ENCODE peak calls at places on chromosomes 16 and 17, in six cellular contexts. Z, E, C, L, B and S are unnamed samples.

GRCh38 chr16:14585287-14585686 is 44.8 kb downstream of the PARN start:
- DNase-seq in Z (no peak), E (no peak), C (no peak), L (no peak), B (no peak), S (no peak)

GRCh38 chr17:67629963-67630320 is 87.8 kb upstream of the NOL11 start:
- DNase-seq in Z (no peak), E (no peak), C (no peak), L (no peak), B (no peak), S (no peak)

GRCh38 chr16:51376080-51376479 is 225.0 kb upstream of the SALL1 start:
- DNase-seq in Z (no peak), E (no peak), C (no peak), L (no peak), B (no peak), S (no peak)

GRCh38 chr17:15364615-15365014 is 23.2 kb upstream of the TEKT3 start:
- DNase-seq in Z (no peak), E (no peak), C (no peak), L (no peak), B (no peak), S (no peak)

GRCh38 chr16:84107921-84108320 is 8.8 kb downstream of the MBTPS1 start:
- DNase-seq in Z (no peak), E (no peak), C (no peak), L (no peak), B (no peak), S (no peak)

GRCh38 chr17:27446569-27447301 is 9.5 kb upstream of the KSR1 start:
- DNase-seq in Z (no peak), E (no peak), C (no peak), L (no peak), B (no peak), S (no peak)

GRCh38 chr17:80675451-80676095 is 130.9 kb downstream of the RPTOR start:
- DNase-seq in Z (no peak), E (no peak), C (no peak), L (no peak), B (no peak), S (no peak)

GRCh38 chr16:86396918-86397317 is 113.4 kb upstream of the FOXF1 start:
- DNase-seq in Z (no peak), E (no peak), C (no peak), L (no peak), B (peak), S (no peak)

DNA sequence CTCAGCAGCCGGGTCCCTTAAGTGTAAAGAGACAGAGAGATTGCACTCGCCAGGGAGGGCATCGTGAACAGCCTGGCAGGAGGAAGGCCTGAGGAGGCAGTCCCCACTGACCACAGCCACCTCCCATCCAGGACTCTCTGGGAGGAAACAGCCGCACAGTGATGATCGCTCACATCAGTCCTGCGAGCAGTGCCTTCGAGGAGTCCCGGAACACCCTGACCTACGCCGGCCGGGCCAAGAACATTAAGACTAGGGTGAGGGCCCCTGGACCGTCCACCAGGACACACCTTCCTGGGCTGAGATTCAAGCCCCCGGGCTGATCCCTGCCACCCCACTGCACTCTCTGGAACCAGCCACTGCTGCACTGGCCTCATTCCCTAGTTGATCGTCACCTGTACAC is 14.0 kb downstream of the BTBD17 start:
- DNase-seq in Z (no peak), E (no peak), C (no peak), L (no peak), B (no peak), S (no peak)
- TF ChIP-seq CTCF in Z (no peak), E (no peak), C (no peak), L (no peak), B (no peak), S (no peak)

GRCh38 chr16:69892378-69892777 is 58.8 kb upstream of the CLEC18A start:
- DNase-seq in Z (no peak), E (no peak), C (no peak), L (no peak), B (no peak), S (no peak)
- H3K27ac ChIP-seq in Z (no peak), E (no peak), C (no peak), L (no peak), B (no peak), S (no peak)

GRCh38 chr16:16162591-16162990 is 60.7 kb downstream of the ABCC6 start:
- DNase-seq in Z (no peak), E (no peak), C (no peak), L (no peak), B (no peak), S (no peak)

GRCh38 chr16:16163571-16163970 is 59.7 kb downstream of the ABCC6 start:
- DNase-seq in Z (no peak), E (no peak), C (no peak), L (no peak), B (no peak), S (no peak)

GRCh38 chr16:16164244-16164643 is 59.0 kb downstream of the ABCC6 start:
- DNase-seq in Z (no peak), E (peak), C (no peak), L (no peak), B (no peak), S (no peak)

GRCh38 chr16:16161319-16161718 is 62.0 kb downstream of the ABCC6 start:
- DNase-seq in Z (no peak), E (no peak), C (no peak), L (no peak), B (no peak), S (no peak)

GRCh38 chr16:16163109-16163508 is 60.2 kb downstream of the ABCC6 start:
- DNase-seq in Z (no peak), E (no peak), C (no peak), L (no peak), B (no peak), S (no peak)
- TF ChIP-seq CTCF in Z (no peak), E (no peak), C (no peak), L (no peak), B (no peak), S (no peak)

GRCh38 chr17:19676901-19677300 is 28.4 kb downstream of the ALDH3A2 start:
- DNase-seq in Z (no peak), E (no peak), C (no peak), L (no peak), B (no peak), S (no peak)
- H3K27ac ChIP-seq in Z (no peak), E (no peak), C (no peak), L (no peak), B (no peak), S (no peak)

GRCh38 chr17:33287096-33287495 is 6.0 kb downstream of the ASIC2 start:
- DNase-seq in Z (no peak), E (no peak), C (no peak), L (no peak), B (no peak), S (no peak)
- TF ChIP-seq CTCF in Z (no peak), E (no peak), C (no peak), L (no peak), B (no peak), S (no peak)

GRCh38 chr17:63440127-63440769 is 5.9 kb downstream of the CYB561 start:
- DNase-seq in Z (no peak), E (no peak), C (no peak), L (no peak), B (no peak), S (no peak)
- H3K27ac ChIP-seq in Z (peak), E (peak), C (no peak), L (no peak), B (peak), S (no peak)